ENCODE peak calls at places on chromosome 17, in five cellular contexts. Q is Peyer's patch, Z is brain microvascular endothelial cell, A is NAMALWA, M is EH. D is an unnamed sample.

GRCh38 chr17:48149174-48150106 is 41.9 kb downstream of the SNX11 start:
- DNase-seq in Q (no peak), Z (no peak), A (peak; percentile 30), M (peak; percentile 31), D (no peak)

GRCh38 chr17:36544320-36545092 is at the start of gene GGNBP2:
- DNase-seq in Q (peak; percentile 95), Z (peak; percentile 83), A (peak; percentile 95), M (peak; percentile 96), D (peak; percentile 92)

GRCh38 chr17:36731806-36732205 is 130.4 kb downstream of the MRM1 start:
- DNase-seq in Q (no peak), Z (no peak), A (no peak), M (no peak), D (no peak)

GRCh38 chr17:21019976-21020575 is 22.7 kb downstream of the USP22 start:
- DNase-seq in Q (no peak), Z (no peak), A (peak; percentile 36), M (peak; percentile 25), D (peak; percentile 38)

GRCh38 chr17:921161-921560 is 58.4 kb downstream of the NXN start:
- DNase-seq in Q (no peak), Z (no peak), A (no peak), M (peak; percentile 30), D (no peak)

GRCh38 chr17:6526362-6527152 is 29.8 kb downstream of the PITPNM3 start:
- DNase-seq in Q (no peak), Z (no peak), A (peak; percentile 1), M (peak; percentile 35), D (no peak)

GRCh38 chr17:48021964-48022363 is 15.6 kb downstream of the COPZ2 start:
- DNase-seq in Q (no peak), Z (no peak), A (no peak), M (no peak), D (no peak)

GRCh38 chr17:82217120-82217529 is 4.5 kb upstream of the CCDC57 start:
- DNase-seq in Q (peak; percentile 50), Z (no peak), A (no peak), M (peak; percentile 68), D (no peak)

GRCh38 chr17:47987240-47987835 is 16.4 kb downstream of the CDK5RAP3 start:
- DNase-seq in Q (no peak), Z (no peak), A (no peak), M (peak; percentile 53), D (peak; percentile 41)

GRCh38 chr17:76841776-76842405 is 26.3 kb upstream of the MGAT5B start:
- DNase-seq in Q (no peak), Z (no peak), A (peak; percentile 47), M (no peak), D (no peak)